ENCODE peak calls at places on chromosomes 11 and 22, in four cellular contexts. K is WTC11, O is K562, Z is HepG2. E is an unnamed sample.

GRCh38 chr11:57777969-57778317 is 16.3 kb downstream of the CTNND1 start:
- DNase-seq in K (no peak), O (no peak), Z (peak), E (no peak)

GRCh38 chr11:27183672-27184457 is 143.2 kb downstream of the BBOX1 start:
- DNase-seq in Z (peak), O (peak), K (peak), E (peak)

GRCh38 chr11:66686100-66686785 is 8.6 kb upstream of the RBM4B start:
- DNase-seq in O (no peak), K (no peak), Z (no peak), E (no peak)

GRCh38 chr11:117668291-117668690 is 128.7 kb downstream of the DSCAML1 start:
- DNase-seq in O (no peak), K (no peak), Z (no peak), E (no peak)

GRCh38 chr11:9703280-9703679 is 39.4 kb downstream of the SWAP70 start:
- DNase-seq in K (no peak), Z (no peak), O (no peak), E (no peak)

GRCh38 chr11:130677486-130678153 is 229.2 kb downstream of the ADAMTS15 start:
- DNase-seq in Z (peak), K (peak), O (no peak), E (no peak)

GRCh38 chr22:36201630-36202312 is at the start of gene APOL4:
- DNase-seq in O (peak), Z (no peak), K (no peak), E (no peak)

GRCh38 chr11:47858169-47858543 is 10.0 kb upstream of the NUP160 start:
- DNase-seq in O (no peak), K (no peak), Z (no peak), E (no peak)

GRCh38 chr22:23070418-23071162 is at the start of gene GNAZ:
- DNase-seq in K (peak), O (peak), Z (no peak), E (no peak)

GRCh38 chr11:32779131-32779530 is 15.3 kb downstream of the CCDC73 start:
- DNase-seq in Z (no peak), K (no peak), O (no peak), E (no peak)

GRCh38 chr11:119832536-119832935 is 103.5 kb upstream of the NECTIN1 start:
- DNase-seq in O (no peak), K (no peak), Z (peak), E (no peak)

GRCh38 chr11:2369320-2369719 is 7.8 kb upstream of the CD81 start:
- DNase-seq in O (no peak), K (no peak), Z (no peak), E (no peak)

GRCh38 chr11:282171-282570 is 4.0 kb downstream of the NLRP6 start:
- DNase-seq in Z (no peak), K (no peak), O (no peak), E (no peak)

GRCh38 chr11:46480909-46481308 is 89.3 kb upstream of the CHRM4 start:
- DNase-seq in O (no peak), Z (no peak), K (no peak), E (no peak)

GRCh38 chr11:41935795-41936194 is 476.3 kb upstream of the LRRC4C start:
- DNase-seq in K (no peak), O (no peak), Z (no peak), E (no peak)

GRCh38 chr11:46017341-46017740 is 94.9 kb downstream of the LARGE2 start:
- DNase-seq in Z (no peak), O (peak), K (no peak), E (no peak)

GRCh38 chr11:36177837-36178236 is 111.4 kb downstream of the COMMD9 start:
- DNase-seq in O (no peak), Z (no peak), K (no peak), E (no peak)

GRCh38 chr11:111957663-111958415 is 20.7 kb downstream of the DIXDC1 start:
- DNase-seq in O (no peak), Z (no peak), K (no peak), E (no peak)

GRCh38 chr22:23363683-23364082 is 183.4 kb downstream of the BCR start:
- DNase-seq in Z (no peak), O (no peak), K (no peak), E (no peak)

GRCh38 chr11:74755395-74755995 is 6.8 kb downstream of the RNF169 start:
- DNase-seq in O (no peak), Z (no peak), K (no peak), E (no peak)

GRCh38 chr11:16791494-16791961 is 53.1 kb downstream of the C11orf58 start:
- DNase-seq in K (no peak), Z (peak), O (no peak), E (no peak)

GRCh38 chr11:81548123-81548522 is 1185.5 kb downstream of the FAM181B start:
- DNase-seq in O (no peak), Z (no peak), K (no peak), E (no peak)

GRCh38 chr11:18324381-18324780 is 2.0 kb downstream of the GTF2H1 start:
- DNase-seq in Z (no peak), K (no peak), O (no peak), E (no peak)

GRCh38 chr22:19109198-19110063 is 12.8 kb downstream of the DGCR2 start:
- DNase-seq in Z (peak), O (peak), K (no peak), E (peak)

GRCh38 chr11:97332271-97332670 is 942.5 kb downstream of the JRKL start:
- DNase-seq in Z (no peak), O (no peak), K (no peak), E (no peak)

GRCh38 chr22:23183107-23183698 is 2.9 kb downstream of the BCR start:
- DNase-seq in K (peak), Z (peak), O (peak), E (no peak)

GRCh38 chr11:18046116-18046777 is at the start of gene TPH1:
- DNase-seq in O (peak), K (peak), Z (no peak), E (no peak)

GRCh38 chr11:65493367-65494176 is 5.3 kb upstream of the MALAT1 start:
- DNase-seq in O (no peak), K (peak), Z (peak), E (no peak)

GRCh38 chr11:12167098-12167999 is 57.0 kb downstream of the MICAL2 start:
- DNase-seq in Z (peak), O (peak), K (no peak), E (no peak)

GRCh38 chr22:42991010-42991651 is 23.8 kb downstream of the PACSIN2 start:
- DNase-seq in Z (no peak), K (no peak), O (no peak), E (no peak)
- TF ChIP-seq ESRRA in Z (no peak), K (no peak), O (no peak), E (no peak)

DNA sequence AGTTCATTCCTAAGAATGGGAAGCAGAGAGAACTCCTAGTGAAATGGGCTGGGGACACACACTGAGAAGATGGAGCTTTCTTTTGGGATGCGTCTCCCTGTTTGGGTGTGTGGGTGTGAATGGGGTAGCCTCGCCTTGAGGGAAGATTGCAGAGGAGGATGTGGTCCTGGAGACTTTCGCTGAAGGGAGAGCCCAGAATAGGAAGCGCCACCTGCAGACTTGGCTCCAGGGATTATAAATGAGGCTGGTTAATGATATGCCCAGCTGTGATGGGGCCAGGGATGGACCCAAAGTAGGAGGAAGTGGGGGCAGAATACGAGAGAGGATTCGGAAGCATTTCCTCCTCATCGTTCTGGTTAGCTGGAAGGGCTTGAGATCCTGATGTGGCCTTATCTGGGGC is 13.7 kb downstream of the RELT start:
- DNase-seq in K (no peak), O (no peak), Z (no peak), E (no peak)
- TF ChIP-seq CREM in K (no peak), O (no peak), Z (no peak), E (no peak)

GRCh38 chr22:30732426-30732825 is 37.8 kb downstream of the OSBP2 start:
- DNase-seq in O (no peak), Z (no peak), K (no peak), E (no peak)

GRCh38 chr22:30730351-30730750 is 35.7 kb downstream of the OSBP2 start:
- DNase-seq in K (no peak), O (no peak), Z (no peak), E (no peak)

GRCh38 chr22:30731658-30732057 is 37.0 kb downstream of the OSBP2 start:
- DNase-seq in Z (no peak), K (no peak), O (no peak), E (no peak)

GRCh38 chr22:30728829-30729228 is 34.2 kb downstream of the OSBP2 start:
- DNase-seq in K (no peak), Z (no peak), O (no peak), E (no peak)

DNA sequence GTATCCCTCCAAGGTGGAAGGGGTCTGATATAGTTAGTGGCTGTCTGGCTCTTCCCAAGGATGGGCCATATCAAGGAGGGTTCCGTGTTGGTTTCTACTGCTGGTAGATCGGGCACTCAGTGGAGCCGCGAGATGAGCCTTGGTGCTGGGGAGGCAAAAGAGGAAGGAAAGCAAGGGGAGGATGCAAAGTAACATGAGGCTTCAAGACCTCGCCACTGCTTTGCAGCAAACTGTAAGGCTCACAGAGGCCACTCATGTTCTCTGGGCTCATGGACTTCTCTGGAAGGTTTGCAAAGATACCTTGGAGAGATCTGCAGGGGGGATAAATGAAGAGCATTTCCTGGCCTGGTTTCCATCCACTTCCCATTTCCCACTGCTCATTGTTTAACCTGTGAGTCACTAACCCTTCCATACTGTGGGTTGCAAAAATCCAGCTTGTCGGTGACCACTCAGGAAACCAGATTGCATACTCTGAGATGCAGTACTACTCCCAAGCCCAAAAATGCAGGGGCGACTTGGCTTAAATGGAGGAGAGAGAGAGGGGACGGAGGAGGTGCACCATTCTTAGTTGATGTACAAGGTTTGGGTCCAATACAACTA is 38.5 kb downstream of the OSBP2 start:
- DNase-seq in K (no peak), Z (no peak), O (no peak), E (no peak)
- TF ChIP-seq ESRRA in K (no peak), Z (no peak), O (no peak), E (no peak)

GRCh38 chr22:38524434-38524833 is 18.3 kb upstream of the DDX17 start:
- DNase-seq in K (no peak), Z (no peak), O (no peak), E (no peak)

GRCh38 chr22:38523479-38523878 is 17.4 kb upstream of the DDX17 start:
- DNase-seq in K (no peak), Z (no peak), O (no peak), E (no peak)

GRCh38 chr22:38513063-38513462 is 7.0 kb upstream of the DDX17 start:
- DNase-seq in O (peak), K (peak), Z (peak), E (no peak)

GRCh38 chr22:38519453-38520250 is 13.5 kb upstream of the DDX17 start:
- DNase-seq in K (no peak), Z (no peak), O (no peak), E (no peak)

GRCh38 chr22:38518620-38519019 is 12.5 kb upstream of the DDX17 start:
- DNase-seq in Z (no peak), K (no peak), O (no peak), E (no peak)
- TF ChIP-seq CREM in Z (no peak), K (no peak), O (no peak), E (no peak)

GRCh38 chr11:13229136-13229535 is 48.5 kb upstream of the BMAL1 start:
- DNase-seq in O (no peak), Z (no peak), K (no peak), E (no peak)
- TF ChIP-seq ESRRA in O (no peak), Z (no peak), K (no peak), E (no peak)

DNA sequence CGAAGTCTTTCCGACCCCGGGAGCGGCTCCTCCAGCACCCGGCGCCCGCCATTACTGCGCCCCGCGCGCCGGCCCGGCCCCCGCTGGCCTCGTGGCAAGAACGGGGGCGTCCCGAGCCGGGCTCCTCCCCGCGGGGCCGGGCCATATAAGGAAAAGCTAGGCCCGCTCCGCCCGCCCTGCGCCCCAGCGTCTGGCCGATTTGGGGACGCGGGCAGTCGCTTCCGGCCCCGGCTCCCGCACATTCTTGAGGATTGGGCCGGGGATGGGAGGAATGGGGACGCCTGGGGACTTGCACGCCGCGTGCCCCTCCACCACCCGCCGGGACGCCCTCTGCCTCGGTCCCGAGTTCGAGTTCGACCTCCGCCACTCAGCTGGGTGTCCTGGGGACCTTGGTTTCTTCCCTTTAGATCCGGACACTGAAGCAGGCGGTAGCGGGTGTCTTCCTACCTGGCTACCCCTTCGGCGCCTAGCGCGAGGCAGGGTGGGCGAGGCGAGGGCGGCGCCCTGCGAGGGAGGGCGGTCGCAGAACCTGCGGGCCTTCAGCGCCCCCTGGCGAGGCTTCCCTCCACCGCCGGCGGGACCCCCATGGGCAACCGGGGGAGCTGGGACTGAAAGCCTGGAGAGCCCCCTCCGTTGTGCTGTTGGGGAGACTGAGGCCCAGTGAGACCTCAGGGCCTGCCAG is 3.8 kb downstream of the SMTN start:
- DNase-seq in K (peak), O (peak), Z (no peak), E (peak)
- TF ChIP-seq CREM in K (no peak), O (peak), Z (no peak), E (no peak)

GRCh38 chr11:44507896-44508440 is 57.5 kb upstream of the CD82 start:
- DNase-seq in O (no peak), K (no peak), Z (no peak), E (no peak)

GRCh38 chr11:44507491-44507890 is 58.0 kb upstream of the CD82 start:
- DNase-seq in Z (no peak), O (no peak), K (no peak), E (no peak)

GRCh38 chr11:44502506-44502905 is 63.0 kb upstream of the CD82 start:
- DNase-seq in O (no peak), K (no peak), Z (no peak), E (no peak)

GRCh38 chr11:44506375-44507016 is 59.0 kb upstream of the CD82 start:
- DNase-seq in K (no peak), O (no peak), Z (no peak), E (no peak)

GRCh38 chr11:44505591-44506054 is 59.8 kb upstream of the CD82 start:
- DNase-seq in O (no peak), Z (no peak), K (no peak), E (no peak)
- TF ChIP-seq ESRRA in O (no peak), Z (no peak), K (no peak), E (no peak)

GRCh38 chr11:73308963-73309960 is 1.2 kb downstream of the ARHGEF17 start:
- DNase-seq in O (peak), K (peak), Z (peak), E (no peak)
- TF ChIP-seq CREM in O (no peak), K (peak), Z (peak), E (no peak)

DNA sequence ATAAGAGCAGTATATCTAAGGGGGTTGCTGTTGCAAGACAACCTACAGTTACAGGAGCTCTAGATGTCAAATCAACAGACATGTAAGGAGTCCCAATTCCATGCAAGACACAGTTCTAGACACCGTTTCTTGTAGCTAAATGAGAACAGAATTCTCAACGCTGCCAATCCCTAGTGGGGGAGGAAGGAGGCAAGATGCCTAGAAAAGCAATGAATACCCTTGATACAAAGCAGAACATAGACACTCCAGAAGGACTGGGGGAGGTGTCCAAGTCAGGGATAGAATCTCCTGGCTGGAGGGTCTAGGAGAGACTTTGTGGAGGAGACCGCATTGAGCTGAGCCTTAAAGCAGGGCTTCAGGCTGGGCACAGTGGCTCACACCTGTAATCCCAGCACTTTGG is 280.2 kb downstream of the BUD13 start:
- DNase-seq in Z (no peak), K (no peak), O (no peak), E (no peak)
- TF ChIP-seq ESRRA in Z (no peak), K (no peak), O (no peak), E (no peak)

GRCh38 chr22:37492428-37493344 is 6.5 kb upstream of the MFNG start:
- DNase-seq in Z (no peak), O (peak), K (peak), E (no peak)
- TF ChIP-seq CREM in Z (no peak), O (no peak), K (no peak), E (no peak)